ENCODE peak calls at places on chromosomes 3 and 15, in ten cellular contexts. A is choroid plexus epithelial cell; D is anterior cingulate cortex; T is iPS-NIHi11; O is pulmonary artery endothelial cell; M is H54; L is ACHN; W is HFF-Myc; V is stimulated activated CD4-positive, alpha-beta T cell treated with anti-CD3 and anti-CD28 coated beads, TNF-alpha, amount 100 ng/mL, for 1 hour; Z is WTC11. U is an unnamed sample.

GRCh38 chr15:62770752-62771151 is 271.8 kb upstream of the TPM1 start:
- DNase-seq in A (peak), D (no peak), T (no peak), O (no peak), M (peak), L (peak), W (peak), V (no peak), Z (no peak), U (no peak)

GRCh38 chr3:107024481-107025153 is 352.6 kb upstream of the CCDC54 start:
- DNase-seq in A (peak), D (no peak), T (no peak), O (no peak), M (no peak), L (no peak), W (peak), V (no peak), Z (no peak), U (no peak)

GRCh38 chr3:111246967-111247760 is 175.5 kb downstream of the NECTIN3 start:
- DNase-seq in A (peak), D (no peak), T (peak), O (no peak), M (peak), L (peak), W (no peak), V (no peak), Z (no peak), U (no peak)

GRCh38 chr3:148513066-148513671 is 184.5 kb upstream of the AGTR1 start:
- DNase-seq in A (peak), D (no peak), T (no peak), O (peak), M (no peak), L (no peak), W (no peak), V (no peak), Z (no peak), U (no peak)

GRCh38 chr3:171561601-171562323 is 101.6 kb upstream of the TNIK start:
- DNase-seq in A (no peak), D (no peak), T (no peak), O (no peak), M (no peak), L (no peak), W (no peak), V (no peak), Z (no peak), U (no peak)

GRCh38 chr3:195441971-195442572 is 748 bp downstream of the ACAP2 start:
- DNase-seq in A (peak), D (peak), T (peak), O (no peak), M (peak), L (peak), W (no peak), V (peak), Z (peak), U (peak)

GRCh38 chr15:100082761-100083402 is 258.9 kb downstream of the ADAMTS17 start:
- DNase-seq in A (no peak), D (no peak), T (no peak), O (no peak), M (no peak), L (no peak), W (no peak), V (no peak), Z (no peak), U (no peak)

GRCh38 chr3:60536420-60536819 is 714.8 kb downstream of the FHIT start:
- DNase-seq in A (no peak), D (no peak), T (no peak), O (no peak), M (no peak), L (no peak), W (no peak), V (no peak), Z (no peak), U (no peak)

GRCh38 chr3:57152150-57152549 is 13.0 kb downstream of the IL17RD start:
- DNase-seq in A (no peak), D (no peak), T (no peak), O (no peak), M (no peak), L (no peak), W (no peak), V (no peak), Z (no peak), U (no peak)

GRCh38 chr15:83092309-83092976 is 15.0 kb upstream of the TM6SF1 start:
- DNase-seq in A (peak), D (no peak), T (no peak), O (peak), M (no peak), L (no peak), W (no peak), V (no peak), Z (no peak), U (no peak)

GRCh38 chr3:102053375-102053989 is 204.2 kb downstream of the NFKBIZ start:
- DNase-seq in A (peak), D (no peak), T (no peak), O (peak), M (no peak), L (peak), W (no peak), V (no peak), Z (no peak), U (no peak)

GRCh38 chr15:56943398-56943797 is 25.0 kb downstream of the TCF12 start:
- DNase-seq in A (peak), D (no peak), T (no peak), O (no peak), M (no peak), L (no peak), W (no peak), V (no peak), Z (no peak), U (no peak)

GRCh38 chr3:117254990-117255389 is 545.4 kb downstream of the TUSC7 start:
- DNase-seq in A (no peak), D (no peak), T (no peak), O (no peak), M (no peak), L (no peak), W (no peak), V (no peak), Z (no peak), U (no peak)

GRCh38 chr3:146130881-146131371 is 30.1 kb downstream of the PLOD2 start:
- DNase-seq in A (peak), D (no peak), T (no peak), O (no peak), M (no peak), L (no peak), W (peak), V (no peak), Z (no peak), U (no peak)

GRCh38 chr15:41474941-41475340 is 18.7 kb upstream of the ITPKA start:
- DNase-seq in A (no peak), D (no peak), T (no peak), O (no peak), M (no peak), L (no peak), W (no peak), V (no peak), Z (no peak), U (no peak)

GRCh38 chr15:29083858-29084257 is 185.8 kb downstream of the NSMCE3 start:
- DNase-seq in A (no peak), D (no peak), T (no peak), O (no peak), M (no peak), L (no peak), W (no peak), V (no peak), Z (no peak), U (no peak)

GRCh38 chr3:108319428-108320053 is 23.2 kb downstream of the HHLA2 start:
- DNase-seq in A (no peak), D (no peak), T (no peak), O (no peak), M (no peak), L (no peak), W (peak), V (no peak), Z (no peak), U (peak)

GRCh38 chr3:13222131-13222530 is 148.9 kb upstream of the IQSEC1 start:
- DNase-seq in A (no peak), D (no peak), T (no peak), O (no peak), M (no peak), L (no peak), W (no peak), V (no peak), Z (no peak), U (no peak)

GRCh38 chr3:171374260-171374659 is 85.9 kb downstream of the TNIK start:
- DNase-seq in A (peak), D (no peak), T (no peak), O (peak), M (no peak), L (no peak), W (no peak), V (no peak), Z (no peak), U (no peak)